ENCODE peak calls at places on chromosomes 7 and 10, in nine cellular contexts. One of them, this sample, is unnamed.

GRCh38 chr10:686155-686931 is 3.1 kb downstream of the DIP2C start:
- DNase-seq in cardiac fibroblast: no peak
- DNase-seq in HCT116: no peak
- DNase-seq in hepatocyte: no peak
- DNase-seq in SK-N-SH: no peak
- DNase-seq in NB4: no peak
- DNase-seq in cardiac muscle cell: no peak
- DNase-seq in GM06990: no peak
- DNase-seq in prostate gland: no peak
- DNase-seq in this sample: no peak

GRCh38 chr10:84214612-84215235 is 10.6 kb downstream of the LRIT2 start:
- DNase-seq in GM06990: no peak
- DNase-seq in cardiac fibroblast: no peak
- DNase-seq in cardiac muscle cell: peak
- DNase-seq in SK-N-SH: peak
- DNase-seq in hepatocyte: no peak
- DNase-seq in HCT116: peak
- DNase-seq in prostate gland: no peak
- DNase-seq in NB4: peak
- DNase-seq in this sample: peak

GRCh38 chr10:58820862-58821559 is 308.3 kb downstream of the BICC1 start:
- DNase-seq in cardiac fibroblast: peak
- DNase-seq in NB4: no peak
- DNase-seq in hepatocyte: no peak
- DNase-seq in prostate gland: no peak
- DNase-seq in HCT116: no peak
- DNase-seq in cardiac muscle cell: peak
- DNase-seq in SK-N-SH: no peak
- DNase-seq in GM06990: no peak
- DNase-seq in this sample: no peak

GRCh38 chr10:11874568-11875182 is 51.5 kb downstream of the PROSER2 start:
- DNase-seq in GM06990: no peak
- DNase-seq in hepatocyte: peak
- DNase-seq in HCT116: peak
- DNase-seq in cardiac muscle cell: peak
- DNase-seq in prostate gland: peak
- DNase-seq in SK-N-SH: peak
- DNase-seq in NB4: no peak
- DNase-seq in cardiac fibroblast: peak
- DNase-seq in this sample: peak

GRCh38 chr7:83852136-83852535 is 203.2 kb upstream of the SEMA3E start:
- DNase-seq in hepatocyte: peak
- DNase-seq in NB4: no peak
- DNase-seq in cardiac muscle cell: no peak
- DNase-seq in HCT116: no peak
- DNase-seq in SK-N-SH: no peak
- DNase-seq in GM06990: no peak
- DNase-seq in prostate gland: no peak
- DNase-seq in cardiac fibroblast: no peak
- DNase-seq in this sample: no peak

GRCh38 chr7:129843982-129844840 is 108.5 kb downstream of the UBE2H start:
- DNase-seq in HCT116: no peak
- DNase-seq in cardiac fibroblast: no peak
- DNase-seq in prostate gland: no peak
- DNase-seq in SK-N-SH: no peak
- DNase-seq in hepatocyte: no peak
- DNase-seq in NB4: peak
- DNase-seq in GM06990: no peak
- DNase-seq in cardiac muscle cell: no peak
- DNase-seq in this sample: no peak

GRCh38 chr7:44172803-44173424 is 16.3 kb downstream of the GCK start:
- DNase-seq in hepatocyte: no peak
- DNase-seq in SK-N-SH: no peak
- DNase-seq in prostate gland: no peak
- DNase-seq in cardiac muscle cell: no peak
- DNase-seq in HCT116: no peak
- DNase-seq in GM06990: no peak
- DNase-seq in cardiac fibroblast: no peak
- DNase-seq in NB4: no peak
- DNase-seq in this sample: no peak

GRCh38 chr7:131109011-131109756 is 218.5 kb upstream of the MKLN1 start:
- DNase-seq in hepatocyte: no peak
- DNase-seq in cardiac muscle cell: peak
- DNase-seq in cardiac fibroblast: peak
- DNase-seq in prostate gland: no peak
- DNase-seq in SK-N-SH: no peak
- DNase-seq in GM06990: no peak
- DNase-seq in NB4: peak
- DNase-seq in HCT116: no peak
- DNase-seq in this sample: no peak

DNA sequence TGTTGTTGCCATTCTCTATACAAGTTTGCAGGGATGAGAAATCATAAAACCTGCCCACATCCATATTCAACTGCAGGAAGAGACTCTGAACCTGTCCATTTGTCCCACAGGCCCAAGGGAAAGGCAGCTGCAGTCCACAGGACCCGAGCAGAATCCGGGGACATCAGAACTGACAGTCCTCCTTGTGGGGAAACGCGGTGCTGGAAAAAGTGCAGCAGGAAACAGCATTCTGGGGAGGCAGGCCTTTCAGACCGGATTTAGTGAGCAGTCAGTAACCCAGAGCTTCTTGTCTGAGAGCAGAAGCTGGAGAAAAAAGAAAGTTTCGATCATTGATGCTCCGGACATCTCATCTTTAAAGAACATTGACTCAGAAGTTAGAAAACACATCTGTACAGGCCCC is 23.5 kb downstream of the GIMAP8 start:
- DNase-seq in cardiac fibroblast: no peak
- DNase-seq in hepatocyte: no peak
- DNase-seq in GM06990: no peak
- DNase-seq in prostate gland: no peak
- DNase-seq in cardiac muscle cell: no peak
- DNase-seq in SK-N-SH: no peak
- DNase-seq in HCT116: no peak
- DNase-seq in NB4: no peak
- DNase-seq in this sample: no peak
- H3K4me3 ChIP-seq in cardiac fibroblast: no peak
- H3K4me3 ChIP-seq in hepatocyte: no peak
- H3K4me3 ChIP-seq in GM06990: no peak
- H3K4me3 ChIP-seq in prostate gland: no peak
- H3K4me3 ChIP-seq in cardiac muscle cell: no peak
- H3K4me3 ChIP-seq in SK-N-SH: no peak
- H3K4me3 ChIP-seq in HCT116: no peak
- H3K4me3 ChIP-seq in NB4: no peak
- H3K4me3 ChIP-seq in this sample: no peak

DNA sequence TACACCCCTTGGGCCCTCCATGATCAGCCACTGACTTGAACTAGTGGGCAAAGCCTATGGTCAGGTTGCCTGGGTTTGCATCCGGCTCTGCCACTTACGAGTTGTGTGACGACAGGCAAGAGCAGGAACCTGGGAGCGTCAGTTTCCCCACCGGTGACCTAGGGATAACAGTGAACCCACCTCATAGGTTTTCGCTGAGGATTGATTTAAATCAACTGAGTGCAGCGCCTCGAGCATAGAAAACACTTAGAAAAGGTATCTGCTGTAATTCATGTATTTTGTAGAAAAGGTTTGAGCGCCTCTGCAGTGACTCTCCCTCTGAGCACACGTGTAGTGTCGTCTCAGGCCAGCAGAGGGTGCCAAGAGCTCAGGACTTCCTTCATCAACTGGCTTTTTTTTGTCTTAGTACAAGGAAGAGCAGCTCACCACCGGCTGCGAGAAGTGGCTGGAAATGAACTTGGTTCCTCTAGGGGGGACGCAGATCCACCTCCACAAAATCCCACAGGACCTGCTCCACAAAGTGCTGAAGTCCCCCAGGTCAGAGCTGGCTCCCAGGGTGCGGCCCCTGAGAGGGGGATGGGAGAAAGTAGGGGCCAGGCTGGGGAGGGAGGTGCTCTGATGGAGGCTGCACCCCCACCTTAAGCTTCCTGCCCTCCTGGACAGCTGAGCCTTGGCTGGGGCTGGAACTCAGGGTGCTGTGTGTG is 27.7 kb downstream of the BTBD16 start:
- DNase-seq in SK-N-SH: peak
- DNase-seq in NB4: peak
- DNase-seq in prostate gland: peak
- DNase-seq in cardiac muscle cell: peak
- DNase-seq in hepatocyte: peak
- DNase-seq in HCT116: peak
- DNase-seq in GM06990: peak
- DNase-seq in cardiac fibroblast: peak
- DNase-seq in this sample: peak
- H3K4me3 ChIP-seq in SK-N-SH: peak
- H3K4me3 ChIP-seq in NB4: no peak
- H3K4me3 ChIP-seq in prostate gland: no peak
- H3K4me3 ChIP-seq in cardiac muscle cell: no peak
- H3K4me3 ChIP-seq in hepatocyte: no peak
- H3K4me3 ChIP-seq in HCT116: peak
- H3K4me3 ChIP-seq in GM06990: no peak
- H3K4me3 ChIP-seq in cardiac fibroblast: no peak
- H3K4me3 ChIP-seq in this sample: no peak

GRCh38 chr10:102240467-102241036 is 760 bp downstream of the PITX3 start:
- DNase-seq in NB4: no peak
- DNase-seq in cardiac muscle cell: peak
- DNase-seq in hepatocyte: no peak
- DNase-seq in HCT116: no peak
- DNase-seq in GM06990: no peak
- DNase-seq in SK-N-SH: peak
- DNase-seq in prostate gland: no peak
- DNase-seq in cardiac fibroblast: no peak
- DNase-seq in this sample: no peak

GRCh38 chr10:102241037-102241443 is 272 bp downstream of the PITX3 start:
- DNase-seq in HCT116: no peak
- DNase-seq in cardiac fibroblast: no peak
- DNase-seq in SK-N-SH: no peak
- DNase-seq in GM06990: no peak
- DNase-seq in prostate gland: no peak
- DNase-seq in cardiac muscle cell: no peak
- DNase-seq in hepatocyte: no peak
- DNase-seq in NB4: no peak
- DNase-seq in this sample: no peak

GRCh38 chr10:102242118-102242485 is 790 bp upstream of the PITX3 start:
- DNase-seq in HCT116: no peak
- DNase-seq in NB4: no peak
- DNase-seq in GM06990: no peak
- DNase-seq in hepatocyte: no peak
- DNase-seq in cardiac muscle cell: no peak
- DNase-seq in prostate gland: no peak
- DNase-seq in SK-N-SH: no peak
- DNase-seq in cardiac fibroblast: no peak
- DNase-seq in this sample: no peak

GRCh38 chr10:102243304-102243703 is 2.0 kb upstream of the PITX3 start:
- DNase-seq in HCT116: no peak
- DNase-seq in NB4: no peak
- DNase-seq in SK-N-SH: no peak
- DNase-seq in GM06990: no peak
- DNase-seq in cardiac muscle cell: peak
- DNase-seq in hepatocyte: no peak
- DNase-seq in cardiac fibroblast: peak
- DNase-seq in prostate gland: no peak
- DNase-seq in this sample: no peak

GRCh38 chr10:102241444-102242117 is at the start of gene PITX3:
- DNase-seq in cardiac muscle cell: peak
- DNase-seq in SK-N-SH: peak
- DNase-seq in HCT116: peak
- DNase-seq in NB4: peak
- DNase-seq in prostate gland: peak
- DNase-seq in cardiac fibroblast: peak
- DNase-seq in GM06990: peak
- DNase-seq in hepatocyte: peak
- DNase-seq in this sample: peak
- H3K4me3 ChIP-seq in cardiac muscle cell: peak
- H3K4me3 ChIP-seq in SK-N-SH: peak
- H3K4me3 ChIP-seq in HCT116: peak
- H3K4me3 ChIP-seq in NB4: peak
- H3K4me3 ChIP-seq in prostate gland: peak
- H3K4me3 ChIP-seq in cardiac fibroblast: peak
- H3K4me3 ChIP-seq in GM06990: peak
- H3K4me3 ChIP-seq in hepatocyte: peak
- H3K4me3 ChIP-seq in this sample: peak

GRCh38 chr10:55410415-55410885 is 609.4 kb upstream of the PCDH15 start:
- DNase-seq in hepatocyte: peak
- DNase-seq in HCT116: no peak
- DNase-seq in prostate gland: peak
- DNase-seq in SK-N-SH: peak
- DNase-seq in GM06990: no peak
- DNase-seq in cardiac fibroblast: peak
- DNase-seq in cardiac muscle cell: peak
- DNase-seq in NB4: peak
- DNase-seq in this sample: peak
- H3K4me3 ChIP-seq in hepatocyte: no peak
- H3K4me3 ChIP-seq in HCT116: no peak
- H3K4me3 ChIP-seq in prostate gland: no peak
- H3K4me3 ChIP-seq in SK-N-SH: peak
- H3K4me3 ChIP-seq in GM06990: no peak
- H3K4me3 ChIP-seq in cardiac fibroblast: no peak
- H3K4me3 ChIP-seq in cardiac muscle cell: no peak
- H3K4me3 ChIP-seq in NB4: no peak
- H3K4me3 ChIP-seq in this sample: no peak

GRCh38 chr7:132520591-132520990 is 55.7 kb downstream of the PLXNA4 start:
- DNase-seq in GM06990: no peak
- DNase-seq in hepatocyte: no peak
- DNase-seq in HCT116: no peak
- DNase-seq in prostate gland: no peak
- DNase-seq in cardiac muscle cell: no peak
- DNase-seq in cardiac fibroblast: no peak
- DNase-seq in SK-N-SH: no peak
- DNase-seq in NB4: no peak
- DNase-seq in this sample: no peak
- H3K4me3 ChIP-seq in GM06990: no peak
- H3K4me3 ChIP-seq in hepatocyte: no peak
- H3K4me3 ChIP-seq in HCT116: no peak
- H3K4me3 ChIP-seq in prostate gland: no peak
- H3K4me3 ChIP-seq in cardiac muscle cell: no peak
- H3K4me3 ChIP-seq in cardiac fibroblast: no peak
- H3K4me3 ChIP-seq in SK-N-SH: no peak
- H3K4me3 ChIP-seq in NB4: no peak
- H3K4me3 ChIP-seq in this sample: no peak

DNA sequence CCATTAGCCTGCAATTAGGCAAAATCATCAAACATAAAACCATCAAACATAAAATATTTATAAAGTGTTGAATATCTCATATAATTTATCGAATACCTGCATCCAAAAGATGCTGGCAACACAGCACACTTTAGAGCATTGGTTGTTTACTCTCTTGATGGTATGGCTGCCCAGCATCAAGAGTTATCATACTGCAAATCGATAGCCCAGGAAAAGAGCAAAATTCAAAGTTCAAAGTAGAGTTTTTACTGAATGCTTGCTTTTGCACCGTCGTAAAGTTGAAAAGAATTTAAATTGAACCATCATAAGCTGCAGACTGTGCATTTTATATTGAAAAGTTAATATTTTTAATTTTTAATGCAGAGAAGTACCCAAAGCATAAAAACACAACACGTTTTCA is 4.2 kb upstream of the GSTO2 start:
- DNase-seq in prostate gland: no peak
- DNase-seq in HCT116: no peak
- DNase-seq in cardiac fibroblast: no peak
- DNase-seq in GM06990: no peak
- DNase-seq in SK-N-SH: no peak
- DNase-seq in hepatocyte: no peak
- DNase-seq in NB4: no peak
- DNase-seq in cardiac muscle cell: no peak
- DNase-seq in this sample: no peak
- H3K4me3 ChIP-seq in prostate gland: no peak
- H3K4me3 ChIP-seq in HCT116: no peak
- H3K4me3 ChIP-seq in cardiac fibroblast: no peak
- H3K4me3 ChIP-seq in GM06990: no peak
- H3K4me3 ChIP-seq in SK-N-SH: no peak
- H3K4me3 ChIP-seq in hepatocyte: no peak
- H3K4me3 ChIP-seq in NB4: no peak
- H3K4me3 ChIP-seq in cardiac muscle cell: no peak
- H3K4me3 ChIP-seq in this sample: no peak

GRCh38 chr10:95284807-95285206 is 6.0 kb downstream of the PDLIM1 start:
- DNase-seq in GM06990: no peak
- DNase-seq in NB4: no peak
- DNase-seq in SK-N-SH: no peak
- DNase-seq in prostate gland: no peak
- DNase-seq in hepatocyte: no peak
- DNase-seq in HCT116: no peak
- DNase-seq in cardiac muscle cell: no peak
- DNase-seq in cardiac fibroblast: no peak
- DNase-seq in this sample: no peak
- H3K4me3 ChIP-seq in GM06990: no peak
- H3K4me3 ChIP-seq in NB4: no peak
- H3K4me3 ChIP-seq in SK-N-SH: no peak
- H3K4me3 ChIP-seq in prostate gland: no peak
- H3K4me3 ChIP-seq in hepatocyte: no peak
- H3K4me3 ChIP-seq in HCT116: no peak
- H3K4me3 ChIP-seq in cardiac muscle cell: no peak
- H3K4me3 ChIP-seq in cardiac fibroblast: no peak
- H3K4me3 ChIP-seq in this sample: no peak

This sample was measured in testis.